ENCODE peak calls at places on chromosomes 7 and 10, in eight cellular contexts. D is posterior cingulate gyrus, P is NCI-H1048, T is AG08395, S is heart right ventricle, U is T-cell, B is H7, H is lower lobe of right lung. N is an unnamed sample.

GRCh38 chr10:23081156-23081833 is 14.1 kb upstream of the MSRB2 start:
- DNase-seq in D (no peak), P (no peak), T (no peak), S (no peak), U (no peak), B (no peak), H (no peak), N (no peak)

GRCh38 chr10:25912796-25913195 is 21.2 kb upstream of the MYO3A start:
- DNase-seq in D (no peak), P (no peak), T (no peak), S (no peak), U (no peak), B (no peak), H (no peak), N (no peak)

GRCh38 chr10:52578871-52579405 is 193.6 kb downstream of the MBL2 start:
- DNase-seq in D (no peak), P (no peak), T (no peak), S (no peak), U (no peak), B (no peak), H (no peak), N (peak)

GRCh38 chr7:3984456-3984855 is 683.4 kb downstream of the SDK1 start:
- DNase-seq in D (no peak), P (no peak), T (no peak), S (no peak), U (no peak), B (no peak), H (no peak), N (no peak)

GRCh38 chr10:60162631-60163030 is 227.0 kb downstream of the ANK3 start:
- DNase-seq in D (no peak), P (no peak), T (no peak), S (no peak), U (no peak), B (no peak), H (no peak), N (no peak)

GRCh38 chr10:131961777-131962450 is 19.8 kb downstream of the BNIP3 start:
- DNase-seq in D (no peak), P (no peak), T (peak), S (no peak), U (no peak), B (no peak), H (no peak), N (no peak)

GRCh38 chr10:5595591-5596590 is 70.5 kb downstream of the ASB13 start:
- DNase-seq in D (no peak), P (no peak), T (peak), S (no peak), U (no peak), B (no peak), H (peak), N (peak)

GRCh38 chr10:57964371-57964770 is 303.3 kb downstream of the IPMK start:
- DNase-seq in D (peak), P (no peak), T (peak), S (peak), U (no peak), B (no peak), H (no peak), N (no peak)

GRCh38 chr7:151082151-151083070 is 882 bp downstream of the TMUB1 start:
- DNase-seq in D (no peak), P (no peak), T (no peak), S (no peak), U (no peak), B (peak), H (no peak), N (no peak)

GRCh38 chr7:2598175-2598823 is 33.5 kb upstream of the TTYH3 start:
- DNase-seq in D (no peak), P (no peak), T (no peak), S (no peak), U (no peak), B (peak), H (no peak), N (no peak)

GRCh38 chr7:27147211-27148030 is at the start of gene HOXA6:
- DNase-seq in D (no peak), P (no peak), T (peak), S (no peak), U (no peak), B (peak), H (peak), N (no peak)

GRCh38 chr10:11212686-11213085 is 195.0 kb downstream of the CELF2 start:
- DNase-seq in D (no peak), P (no peak), T (no peak), S (no peak), U (no peak), B (no peak), H (no peak), N (no peak)

GRCh38 chr7:107187774-107188173 is 19.0 kb downstream of the HBP1 start:
- DNase-seq in D (no peak), P (no peak), T (no peak), S (no peak), U (no peak), B (no peak), H (no peak), N (no peak)

GRCh38 chr7:1669954-1670893 is at the start of gene ELFN1:
- DNase-seq in D (no peak), P (no peak), T (peak), S (no peak), U (no peak), B (peak), H (peak), N (no peak)

GRCh38 chr10:100828744-100829102 is 83.3 kb downstream of the PAX2 start:
- DNase-seq in D (no peak), P (no peak), T (no peak), S (no peak), U (no peak), B (peak), H (no peak), N (no peak)

GRCh38 chr7:96508371-96508770 is 186.5 kb upstream of the SLC25A13 start:
- DNase-seq in D (no peak), P (no peak), T (no peak), S (no peak), U (no peak), B (no peak), H (no peak), N (no peak)

GRCh38 chr10:56728349-56728748 is 367.3 kb upstream of the ZWINT start:
- DNase-seq in D (no peak), P (no peak), T (no peak), S (no peak), U (no peak), B (no peak), H (no peak), N (no peak)

GRCh38 chr10:58513189-58514101 is 773 bp downstream of the BICC1 start:
- DNase-seq in D (peak), P (no peak), T (peak), S (peak), U (no peak), B (peak), H (peak), N (no peak)

GRCh38 chr7:36749282-36749960 is 25.1 kb upstream of the AOAH start:
- DNase-seq in D (no peak), P (no peak), T (no peak), S (no peak), U (no peak), B (no peak), H (no peak), N (no peak)

N was measured in SW 1271.